ENCODE peak calls at places on chromosomes 12 and 14, in five cellular contexts. P is suprapubic skin; E is cardiac muscle cell; S is mesendoderm; Y is naive thymus-derived CD4-positive, alpha-beta T cell. K is an unnamed sample. For H3K4me1, the result is how much of the 10 kb centered on the place peaks cover.

GRCh38 chr12:106580671-106581508 is 1.9 kb upstream of the RFX4 start:
- DNase-seq in P (no peak), E (no peak), S (peak), Y (no peak), K (no peak)

GRCh38 chr14:75401356-75401755 is 26.5 kb upstream of the JDP2 start:
- DNase-seq in P (no peak), E (no peak), S (peak), Y (no peak), K (no peak)

GRCh38 chr12:20188930-20189653 is 179.2 kb upstream of the PDE3A start:
- DNase-seq in P (no peak), E (peak), S (peak), Y (no peak), K (no peak)

GRCh38 chr12:109291531-109292341 is 17.3 kb downstream of the FOXN4 start:
- DNase-seq in P (no peak), E (peak), S (peak), Y (no peak), K (peak)

GRCh38 chr14:25231006-25231405 is 181.1 kb upstream of the STXBP6 start:
- DNase-seq in P (no peak), E (no peak), S (no peak), Y (no peak), K (no peak)

GRCh38 chr12:30930238-30931010 is 3.9 kb downstream of the TSPAN11 start:
- DNase-seq in P (peak), E (no peak), S (no peak), Y (no peak), K (no peak)

GRCh38 chr12:93773122-93773871 is 96.1 kb downstream of the CRADD start:
- DNase-seq in P (no peak), E (no peak), S (no peak), Y (no peak), K (no peak)

GRCh38 chr12:104814944-104815343 is 143.1 kb downstream of the SLC41A2 start:
- DNase-seq in P (no peak), E (no peak), S (no peak), Y (no peak), K (no peak)

GRCh38 chr12:131618303-131618658 is 92.6 kb upstream of the SFSWAP start:
- DNase-seq in P (no peak), E (peak), S (peak), Y (no peak), K (no peak)

GRCh38 chr14:22071001-22071400 is 397.4 kb upstream of the OR4E1 start:
- DNase-seq in P (no peak), E (no peak), S (no peak), Y (peak), K (no peak)

GRCh38 chr14:93804654-93805053 is 16.4 kb upstream of the PRIMA1 start:
- DNase-seq in P (no peak), E (no peak), S (peak), Y (no peak), K (no peak)

GRCh38 chr12:50690923-50691322 is 73.0 kb upstream of the ATF1 start:
- DNase-seq in P (no peak), E (no peak), S (no peak), Y (no peak), K (peak)

GRCh38 chr12:75360920-75361319 is 26.4 kb downstream of the GLIPR1L1 start:
- DNase-seq in P (no peak), E (no peak), S (no peak), Y (no peak), K (no peak)
- H3K4me1 ChIP-seq in P (under half), E (under half), S (under half), Y (under half), K (under half)

GRCh38 chr12:24852420-24852819 is 96.5 kb downstream of the BCAT1 start:
- DNase-seq in P (no peak), E (peak), S (no peak), Y (no peak), K (no peak)
- H3K4me3 ChIP-seq in P (no peak), E (no peak), S (no peak), Y (no peak), K (no peak)

GRCh38 chr12:89238593-89238992 is 113.7 kb downstream of the DUSP6 start:
- DNase-seq in P (no peak), E (no peak), S (no peak), Y (no peak), K (no peak)
- H3K4me1 ChIP-seq in P (under half), E (under half), S (under half), Y (half or more), K (under half)

DNA sequence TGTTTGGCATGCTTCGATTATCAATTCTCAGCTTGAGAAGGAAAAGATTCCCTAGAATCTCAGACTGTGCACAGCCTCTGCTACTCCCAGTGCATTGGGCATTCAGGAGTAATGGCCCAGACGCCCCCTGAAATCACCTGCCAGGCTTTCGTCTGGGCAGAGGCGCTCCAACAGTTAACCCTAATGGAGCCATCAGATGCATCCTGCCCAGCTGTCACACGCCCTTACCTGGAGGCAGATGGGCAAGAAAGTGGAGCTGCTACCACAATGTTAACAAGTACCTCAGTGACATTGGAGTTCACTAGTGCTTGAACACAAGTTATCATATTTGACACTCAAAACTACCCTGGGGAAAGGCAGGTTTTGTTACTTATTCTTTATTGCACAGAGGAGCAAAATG is 957 bp upstream of the LRP6 start:
- DNase-seq in P (no peak), E (no peak), S (peak), Y (no peak), K (peak)
- H3K4me3 ChIP-seq in P (peak), E (peak), S (no peak), Y (peak), K (peak)

GRCh38 chr14:103392572-103392971 is 7.4 kb downstream of the MARK3 start:
- DNase-seq in P (no peak), E (no peak), S (no peak), Y (no peak), K (no peak)

GRCh38 chr14:103392106-103392505 is 6.9 kb downstream of the MARK3 start:
- DNase-seq in P (no peak), E (no peak), S (no peak), Y (no peak), K (no peak)

GRCh38 chr14:103393078-103393477 is 7.9 kb downstream of the MARK3 start:
- DNase-seq in P (no peak), E (no peak), S (peak), Y (no peak), K (no peak)

GRCh38 chr14:103390605-103391004 is 5.4 kb downstream of the MARK3 start:
- DNase-seq in P (no peak), E (no peak), S (no peak), Y (no peak), K (no peak)

DNA sequence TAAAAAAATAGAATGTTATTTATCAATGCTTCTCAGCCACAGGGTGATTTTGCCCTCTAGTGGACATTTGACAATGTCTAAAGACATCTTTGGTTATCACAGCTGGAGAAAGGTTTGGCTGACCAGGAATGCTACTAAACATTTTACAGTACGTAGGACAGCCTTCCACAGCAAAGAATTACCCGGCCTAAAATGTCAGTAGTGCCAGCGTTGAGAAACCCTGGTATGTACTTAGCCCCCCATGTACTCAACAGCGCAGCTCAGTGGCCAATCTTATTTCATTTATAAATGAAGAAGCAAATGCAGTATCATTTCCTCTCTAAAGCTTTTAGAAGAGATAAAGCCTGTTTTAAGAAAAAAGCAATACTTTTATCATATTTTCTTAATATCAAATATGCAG is 5.8 kb downstream of the MARK3 start:
- DNase-seq in P (no peak), E (peak), S (peak), Y (peak), K (peak)
- H3K4me1 ChIP-seq in P (half or more), E (under half), S (under half), Y (half or more), K (under half)

DNA sequence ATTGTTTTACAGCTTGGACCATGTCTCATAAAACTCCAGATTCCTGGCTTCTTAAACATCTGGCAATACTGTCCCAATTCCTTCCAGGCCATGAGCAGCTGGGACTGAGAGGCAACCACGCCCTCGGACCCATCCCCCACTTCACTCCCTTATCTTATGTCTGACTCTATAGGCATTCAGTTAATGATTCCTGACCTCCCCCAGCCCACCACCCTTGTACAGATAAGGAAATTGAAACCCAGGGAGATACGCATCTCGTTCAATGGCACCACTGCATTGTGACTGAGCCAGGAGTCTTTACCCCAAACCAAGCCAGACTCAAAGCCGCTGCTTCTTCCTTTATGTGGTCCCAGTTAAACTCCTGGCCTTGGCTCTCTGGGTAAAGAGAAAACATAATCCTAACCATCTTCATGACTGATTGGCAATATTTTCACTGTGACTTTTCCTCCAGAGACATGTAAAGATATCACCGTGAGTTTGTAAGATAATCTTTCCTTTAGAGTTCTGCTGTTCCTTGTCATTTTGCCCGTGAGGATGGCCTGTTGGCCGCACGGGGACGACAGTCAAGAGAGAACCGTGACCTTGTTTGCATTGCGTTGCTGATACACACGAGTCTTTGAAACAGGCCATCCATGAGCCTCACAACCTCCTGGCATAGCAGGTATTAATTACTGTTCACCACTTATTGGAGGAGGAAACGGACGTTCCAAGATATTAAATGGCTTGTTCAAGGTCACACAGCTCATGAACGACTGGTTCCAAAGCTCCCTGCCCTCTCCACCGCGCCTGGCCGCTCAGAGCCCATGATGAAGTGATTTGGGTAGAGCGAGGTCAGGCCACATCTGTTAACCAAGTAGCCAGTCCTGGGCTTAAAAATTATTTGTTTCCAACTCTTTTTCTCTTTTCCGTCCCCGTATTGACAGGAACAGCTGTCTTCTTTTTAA is 39.4 kb downstream of the MAP1LC3B2 start:
- DNase-seq in P (no peak), E (no peak), S (peak), Y (no peak), K (no peak)
- H3K4me3 ChIP-seq in P (peak), E (no peak), S (no peak), Y (no peak), K (no peak)

GRCh38 chr12:113227169-113227568 is 5.9 kb downstream of the TPCN1 start:
- DNase-seq in P (no peak), E (no peak), S (no peak), Y (no peak), K (no peak)
- H3K4me1 ChIP-seq in P (under half), E (under half), S (under half), Y (half or more), K (under half)

GRCh38 chr14:95480109-95480886 is 36.2 kb downstream of the SYNE3 start:
- DNase-seq in P (peak), E (no peak), S (no peak), Y (no peak), K (no peak)
- H3K4me3 ChIP-seq in P (no peak), E (no peak), S (no peak), Y (no peak), K (no peak)